ENCODE peak calls at places on chromosomes 6 and 20, in seven cellular contexts. P, U, E, H, T, C and M are unnamed samples.

GRCh38 chr20:36319356-36320260 is 13.5 kb downstream of the DLGAP4 start:
- DNase-seq in P (no peak), U (no peak), E (no peak), H (no peak), T (no peak), C (no peak), M (no peak)

GRCh38 chr6:102732908-102733307 is 1339.4 kb downstream of the GRIK2 start:
- DNase-seq in P (no peak), U (no peak), E (no peak), H (no peak), T (no peak), C (peak; percentile 44), M (no peak)

GRCh38 chr6:137700751-137701477 is 166.1 kb upstream of the TNFAIP3 start:
- DNase-seq in P (no peak), U (no peak), E (no peak), H (no peak), T (no peak), C (no peak), M (no peak)

GRCh38 chr6:168198302-168199180 is 119.5 kb upstream of the FRMD1 start:
- DNase-seq in P (no peak), U (no peak), E (no peak), H (no peak), T (no peak), C (no peak), M (no peak)

GRCh38 chr6:11815231-11815630 is 36.6 kb upstream of the ADTRP start:
- DNase-seq in P (peak; percentile 87), U (peak; percentile 54), E (no peak), H (no peak), T (no peak), C (peak; percentile 75), M (no peak)

GRCh38 chr20:17633850-17634500 is 48.1 kb downstream of the RRBP1 start:
- DNase-seq in P (no peak), U (no peak), E (no peak), H (no peak), T (no peak), C (no peak), M (no peak)

GRCh38 chr20:47351643-47352331 is 4.7 kb downstream of the ZMYND8 start:
- DNase-seq in P (no peak), U (no peak), E (no peak), H (no peak), T (no peak), C (no peak), M (no peak)

GRCh38 chr6:151052021-151052646 is 186.6 kb downstream of the MTHFD1L start:
- DNase-seq in P (no peak), U (no peak), E (no peak), H (peak; percentile 47), T (no peak), C (peak; percentile 85), M (no peak)

GRCh38 chr6:141946502-141946901 is 186.2 kb upstream of the GJE1 start:
- DNase-seq in P (no peak), U (no peak), E (no peak), H (no peak), T (no peak), C (no peak), M (no peak)

GRCh38 chr20:25277051-25277801 is 29.3 kb downstream of the PYGB start:
- DNase-seq in P (no peak), U (no peak), E (no peak), H (peak; percentile 15), T (peak; percentile 8), C (no peak), M (peak; percentile 8)

GRCh38 chr6:148934534-148934933 is 187.7 kb downstream of the UST start:
- DNase-seq in P (peak; percentile 58), U (no peak), E (no peak), H (no peak), T (peak; percentile 35), C (peak; percentile 10), M (no peak)

GRCh38 chr20:40494238-40494637 is 194.8 kb downstream of the MAFB start:
- DNase-seq in P (no peak), U (no peak), E (no peak), H (no peak), T (peak; percentile 33), C (peak; percentile 21), M (no peak)

GRCh38 chr20:41903614-41904013 is 285.4 kb upstream of the CHD6 start:
- DNase-seq in P (no peak), U (no peak), E (no peak), H (no peak), T (no peak), C (no peak), M (no peak)

DNA sequence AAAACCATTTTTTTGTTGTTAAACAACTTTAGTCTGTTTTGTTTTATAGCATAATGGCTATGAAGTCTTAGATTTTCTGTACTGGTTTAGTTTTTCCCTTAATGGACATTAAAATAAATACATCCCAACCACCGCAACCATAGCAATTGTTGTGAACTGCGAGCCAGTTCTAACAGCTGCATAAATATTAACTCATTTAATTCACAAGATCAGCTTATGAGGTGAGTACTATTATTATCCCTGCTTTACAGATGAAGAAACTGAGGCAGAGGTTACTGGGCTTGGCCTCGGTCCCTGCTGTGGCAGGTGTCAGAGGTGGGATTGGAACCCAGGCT is 23.1 kb downstream of the MOCS3 start:
- DNase-seq in P (no peak), U (no peak), E (no peak), H (no peak), T (no peak), C (no peak), M (no peak)
- TF ChIP-seq CTCF in P (no peak), U (no peak), E (no peak), H (no peak), T (no peak), C (no peak), M (no peak)

GRCh38 chr6:53956068-53956711 is 155.1 kb upstream of the MLIP start:
- DNase-seq in P (peak; percentile 70), U (peak; percentile 32), E (peak; percentile 73), H (peak; percentile 29), T (peak; percentile 49), C (peak; percentile 65), M (no peak)
- TF ChIP-seq CTCF in P (peak; percentile 83), U (peak; percentile 92), E (no peak), H (peak; percentile 61), T (peak; percentile 54), C (peak; percentile 91), M (no peak)

DNA sequence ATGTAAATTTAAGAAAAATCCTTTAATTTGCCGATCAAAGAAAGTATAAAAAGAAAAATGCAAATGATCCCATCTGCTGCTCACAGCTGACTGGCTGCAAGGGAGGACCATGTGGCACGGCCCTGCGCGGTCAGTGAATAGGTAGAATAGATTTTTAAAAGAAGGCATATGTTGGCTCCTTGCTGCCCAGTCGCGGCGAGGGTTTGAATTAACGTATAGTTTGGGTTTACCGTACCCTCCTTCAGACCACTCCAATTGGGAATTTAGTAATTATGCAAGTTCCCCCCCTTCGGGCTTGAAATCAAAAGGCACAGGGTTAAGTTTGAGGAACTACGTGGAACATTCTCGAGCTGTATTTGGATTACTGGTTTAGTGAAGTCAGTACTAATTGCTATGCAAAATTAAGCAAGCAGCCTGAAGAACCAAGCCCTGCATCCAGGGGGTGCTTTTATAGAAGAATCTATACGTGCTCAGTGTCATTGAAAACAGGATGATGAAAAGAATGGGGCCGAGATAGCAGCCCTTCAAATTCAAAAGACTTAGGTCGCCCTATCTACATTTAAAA is 1.1 kb upstream of the BEND3 start:
- DNase-seq in P (no peak), U (no peak), E (peak; percentile 19), H (no peak), T (peak; percentile 25), C (peak; percentile 54), M (peak; percentile 47)
- TF ChIP-seq CTCF in P (peak; percentile 9), U (peak; percentile 37), E (peak; percentile 9), H (no peak), T (peak; percentile 6), C (no peak), M (peak; percentile 16)

GRCh38 chr6:72560721-72561593 is 60.9 kb upstream of the KCNQ5 start:
- DNase-seq in P (peak; percentile 19), U (no peak), E (no peak), H (no peak), T (no peak), C (no peak), M (no peak)
- TF ChIP-seq CTCF in P (no peak), U (peak; percentile 17), E (peak; percentile 60), H (no peak), T (no peak), C (no peak), M (peak; percentile 49)

GRCh38 chr20:37899105-37900045 is 3.6 kb upstream of the VSTM2L start:
- DNase-seq in P (no peak), U (no peak), E (no peak), H (no peak), T (no peak), C (peak; percentile 59), M (no peak)
- TF ChIP-seq CTCF in P (no peak), U (no peak), E (no peak), H (no peak), T (peak; percentile 10), C (no peak), M (no peak)

GRCh38 chr6:56033451-56033850 is 158.1 kb upstream of the BMP5 start:
- DNase-seq in P (no peak), U (no peak), E (no peak), H (no peak), T (no peak), C (no peak), M (no peak)
- TF ChIP-seq CTCF in P (no peak), U (no peak), E (no peak), H (no peak), T (no peak), C (no peak), M (no peak)

GRCh38 chr20:45459606-45460005 is 9.9 kb upstream of the WFDC2 start:
- DNase-seq in P (peak; percentile 3), U (no peak), E (no peak), H (no peak), T (no peak), C (no peak), M (no peak)
- TF ChIP-seq CTCF in P (no peak), U (peak; percentile 38), E (no peak), H (no peak), T (no peak), C (no peak), M (no peak)

GRCh38 chr6:41449399-41450245 is 96.6 kb upstream of the FOXP4 start:
- DNase-seq in P (no peak), U (no peak), E (no peak), H (no peak), T (peak; percentile 49), C (no peak), M (no peak)
- TF ChIP-seq CTCF in P (no peak), U (no peak), E (no peak), H (no peak), T (no peak), C (no peak), M (no peak)

GRCh38 chr20:61120595-61121515 is 131.2 kb upstream of the CDH4 start:
- DNase-seq in P (peak; percentile 69), U (peak; percentile 18), E (peak; percentile 66), H (peak; percentile 32), T (no peak), C (peak; percentile 50), M (no peak)
- TF ChIP-seq CTCF in P (peak; percentile 47), U (peak; percentile 55), E (peak; percentile 32), H (peak; percentile 34), T (peak; percentile 44), C (peak; percentile 45), M (peak; percentile 36)

DNA sequence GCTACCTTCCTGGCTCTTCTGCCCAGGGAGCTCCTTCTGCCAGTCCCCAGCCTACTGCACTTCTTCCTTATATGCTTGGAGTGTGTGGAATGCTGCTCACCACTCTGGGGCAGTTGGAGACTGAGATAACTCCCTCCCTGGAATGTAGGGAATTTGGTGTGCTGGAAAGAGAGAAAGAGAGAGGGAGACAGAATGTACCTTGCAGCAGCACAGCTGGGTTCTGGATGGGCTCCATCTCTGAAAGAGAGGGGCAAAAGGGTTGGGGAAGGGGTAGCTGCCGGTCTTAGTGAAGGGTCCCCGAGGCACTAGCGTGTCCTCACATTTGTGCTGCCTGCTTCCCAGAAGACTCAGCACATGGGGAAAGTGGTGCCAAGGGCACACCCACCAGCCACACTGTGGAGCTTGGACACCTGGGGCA is 40.2 kb upstream of the DDR1 start:
- DNase-seq in P (peak; percentile 53), U (no peak), E (no peak), H (peak; percentile 68), T (no peak), C (no peak), M (no peak)
- TF ChIP-seq CTCF in P (no peak), U (peak; percentile 25), E (no peak), H (no peak), T (no peak), C (no peak), M (no peak)